ENCODE peak calls at places on chromosomes 6 and 20, in ten cellular contexts. W, V, X, C, B, K, I, M, R and P are unnamed samples.

GRCh38 chr6:126156973-126157372 is 170.6 kb downstream of the TRMT11 start:
- DNase-seq in W (no peak), V (no peak), X (no peak), C (no peak), B (no peak), K (no peak), I (no peak), M (no peak), R (no peak), P (no peak)

GRCh38 chr6:2900821-2901644 is 2.1 kb downstream of the SERPINB9 start:
- DNase-seq in W (no peak), V (no peak), X (no peak), C (no peak), B (peak), K (no peak), I (no peak), M (no peak), R (no peak), P (no peak)

GRCh38 chr6:52570291-52570700 is 6.6 kb downstream of the TRAM2 start:
- DNase-seq in W (no peak), V (no peak), X (no peak), C (no peak), B (peak), K (peak), I (no peak), M (no peak), R (no peak), P (no peak)

GRCh38 chr20:58086763-58087566 is 141.5 kb downstream of the ANKRD60 start:
- DNase-seq in W (no peak), V (peak), X (no peak), C (no peak), B (peak), K (peak), I (no peak), M (no peak), R (no peak), P (peak)

GRCh38 chr20:53069121-53069520 is 97.0 kb downstream of the TSHZ2 start:
- DNase-seq in W (no peak), V (no peak), X (no peak), C (no peak), B (no peak), K (no peak), I (no peak), M (no peak), R (no peak), P (no peak)

GRCh38 chr6:168949876-168950499 is 303.7 kb downstream of the THBS2 start:
- DNase-seq in W (no peak), V (no peak), X (no peak), C (no peak), B (peak), K (peak), I (no peak), M (no peak), R (no peak), P (no peak)

GRCh38 chr20:42118409-42119125 is 500.4 kb upstream of the CHD6 start:
- DNase-seq in W (no peak), V (no peak), X (no peak), C (no peak), B (no peak), K (no peak), I (no peak), M (no peak), R (no peak), P (no peak)

GRCh38 chr6:128069180-128069579 is 168.3 kb upstream of the THEMIS start:
- DNase-seq in W (no peak), V (no peak), X (no peak), C (no peak), B (peak), K (peak), I (no peak), M (no peak), R (no peak), P (no peak)

GRCh38 chr6:23621026-23621425 is 505.0 kb upstream of the NRSN1 start:
- DNase-seq in W (no peak), V (no peak), X (no peak), C (no peak), B (no peak), K (no peak), I (no peak), M (no peak), R (no peak), P (no peak)

GRCh38 chr20:22584922-22585785 is 782 bp upstream of the FOXA2 start:
- DNase-seq in W (no peak), V (peak), X (no peak), C (no peak), B (no peak), K (no peak), I (no peak), M (no peak), R (no peak), P (peak)

GRCh38 chr20:39146394-39146793 is 184.2 kb downstream of the DHX35 start:
- DNase-seq in W (no peak), V (no peak), X (no peak), C (no peak), B (no peak), K (no peak), I (no peak), M (no peak), R (no peak), P (no peak)

GRCh38 chr6:27505209-27506027 is 32.5 kb upstream of the ZNF184 start:
- DNase-seq in W (peak), V (peak), X (peak), C (no peak), B (peak), K (no peak), I (peak), M (peak), R (peak), P (peak)

GRCh38 chr6:13810688-13811446 is 3.5 kb downstream of the MCUR1 start:
- DNase-seq in W (no peak), V (no peak), X (no peak), C (no peak), B (no peak), K (peak), I (no peak), M (no peak), R (no peak), P (no peak)

GRCh38 chr6:12241493-12242214 is 48.5 kb upstream of the EDN1 start:
- DNase-seq in W (no peak), V (no peak), X (no peak), C (no peak), B (no peak), K (no peak), I (no peak), M (no peak), R (no peak), P (peak)

GRCh38 chr6:35474129-35474977 is 6.2 kb downstream of the RPL10A start:
- DNase-seq in W (no peak), V (no peak), X (no peak), C (no peak), B (no peak), K (no peak), I (no peak), M (no peak), R (no peak), P (no peak)

GRCh38 chr20:32902456-32903420 is 44.0 kb downstream of the EFCAB8 start:
- DNase-seq in W (peak), V (peak), X (peak), C (peak), B (peak), K (peak), I (peak), M (peak), R (no peak), P (peak)

GRCh38 chr20:24027229-24027628 is 38.6 kb upstream of the GGTLC1 start:
- DNase-seq in W (peak), V (no peak), X (peak), C (no peak), B (peak), K (no peak), I (peak), M (peak), R (no peak), P (no peak)

GRCh38 chr6:77650098-77650663 is 2.7 kb upstream of the MEI4 start:
- DNase-seq in W (no peak), V (no peak), X (no peak), C (no peak), B (peak), K (peak), I (no peak), M (no peak), R (no peak), P (no peak)

GRCh38 chr6:137094411-137095008 is 49.7 kb upstream of the IL20RA start:
- DNase-seq in W (peak), V (peak), X (peak), C (no peak), B (peak), K (peak), I (peak), M (peak), R (peak), P (peak)

GRCh38 chr6:71090216-71090615 is 133.4 kb upstream of the B3GAT2 start:
- DNase-seq in W (no peak), V (no peak), X (no peak), C (no peak), B (no peak), K (no peak), I (no peak), M (no peak), R (no peak), P (no peak)

GRCh38 chr6:145733770-145734169 is 1.6 kb downstream of the EPM2A start:
- DNase-seq in W (no peak), V (no peak), X (no peak), C (no peak), B (no peak), K (peak), I (no peak), M (no peak), R (no peak), P (no peak)

GRCh38 chr20:3563548-3564177 is 92.8 kb downstream of the ATRN start:
- DNase-seq in W (no peak), V (peak), X (no peak), C (no peak), B (peak), K (peak), I (no peak), M (no peak), R (no peak), P (peak)

GRCh38 chr20:63433756-63434531 is 38.5 kb downstream of the KCNQ2 start:
- DNase-seq in W (no peak), V (no peak), X (no peak), C (no peak), B (no peak), K (no peak), I (no peak), M (no peak), R (no peak), P (no peak)

GRCh38 chr20:19947611-19948264 is 69.4 kb upstream of the NAA20 start:
- DNase-seq in W (no peak), V (no peak), X (no peak), C (no peak), B (peak), K (no peak), I (no peak), M (no peak), R (no peak), P (no peak)

GRCh38 chr6:106749611-106750010 is 120.2 kb downstream of the QRSL1 start:
- DNase-seq in W (no peak), V (no peak), X (no peak), C (no peak), B (no peak), K (no peak), I (no peak), M (no peak), R (peak), P (no peak)

GRCh38 chr6:132007474-132008190 is 56.5 kb upstream of the CCN2 start:
- DNase-seq in W (no peak), V (no peak), X (no peak), C (no peak), B (peak), K (peak), I (no peak), M (no peak), R (no peak), P (no peak)

GRCh38 chr6:91436448-91436847 is 849.6 kb upstream of the MAP3K7 start:
- DNase-seq in W (no peak), V (no peak), X (no peak), C (no peak), B (no peak), K (no peak), I (no peak), M (no peak), R (no peak), P (no peak)

GRCh38 chr6:163720005-163720404 is 305.5 kb downstream of the QKI start:
- DNase-seq in W (no peak), V (no peak), X (no peak), C (no peak), B (no peak), K (no peak), I (no peak), M (no peak), R (no peak), P (no peak)

GRCh38 chr6:35392111-35392702 is 49.8 kb downstream of the PPARD start:
- DNase-seq in W (no peak), V (peak), X (no peak), C (no peak), B (no peak), K (no peak), I (no peak), M (no peak), R (no peak), P (peak)

GRCh38 chr20:54021446-54022235 is 48.8 kb downstream of the BCAS1 start:
- DNase-seq in W (no peak), V (no peak), X (no peak), C (no peak), B (no peak), K (no peak), I (no peak), M (no peak), R (no peak), P (no peak)

GRCh38 chr6:149395185-149395584 is 4.9 kb upstream of the SUMO4 start:
- DNase-seq in W (no peak), V (no peak), X (no peak), C (no peak), B (no peak), K (no peak), I (no peak), M (no peak), R (no peak), P (no peak)

GRCh38 chr6:147058786-147059434 is 145.3 kb upstream of the STXBP5 start:
- DNase-seq in W (no peak), V (no peak), X (no peak), C (no peak), B (peak), K (no peak), I (no peak), M (no peak), R (no peak), P (no peak)

GRCh38 chr6:46491789-46492547 is 719 bp upstream of the RCAN2 start:
- DNase-seq in W (no peak), V (peak), X (peak), C (no peak), B (no peak), K (peak), I (peak), M (no peak), R (no peak), P (peak)